ENCODE peak calls at places on chromosome X, in ten cellular contexts. One of them, this sample, is unnamed.

GRCh38 chrX:140794642-140795041 is 85.1 kb downstream of the LINC00632 start:
- DNase-seq in adipocyte: no peak
- DNase-seq in A673: no peak
- DNase-seq in NCI-H345: no peak
- DNase-seq in ELR: no peak
- DNase-seq in NCI-H1417: no peak
- DNase-seq in HCT116: no peak
- DNase-seq in psoas muscle: no peak
- DNase-seq in G401: no peak
- DNase-seq in T-helper 9 cell: no peak
- DNase-seq in this sample: no peak

GRCh38 chrX:14916017-14916674 is 42.9 kb downstream of the MOSPD2 start:
- DNase-seq in adipocyte: peak
- DNase-seq in A673: no peak
- DNase-seq in NCI-H345: no peak
- DNase-seq in ELR: peak
- DNase-seq in NCI-H1417: no peak
- DNase-seq in HCT116: no peak
- DNase-seq in psoas muscle: no peak
- DNase-seq in G401: no peak
- DNase-seq in T-helper 9 cell: no peak
- DNase-seq in this sample: no peak

GRCh38 chrX:106615041-106615440 is 3.3 kb downstream of the RADX start:
- DNase-seq in adipocyte: no peak
- DNase-seq in A673: no peak
- DNase-seq in NCI-H345: no peak
- DNase-seq in ELR: no peak
- DNase-seq in NCI-H1417: no peak
- DNase-seq in HCT116: no peak
- DNase-seq in psoas muscle: no peak
- DNase-seq in G401: no peak
- DNase-seq in T-helper 9 cell: no peak
- DNase-seq in this sample: no peak

GRCh38 chrX:79096339-79096638 is 48.2 kb upstream of the GPR174 start:
- DNase-seq in adipocyte: no peak
- DNase-seq in A673: no peak
- DNase-seq in NCI-H345: no peak
- DNase-seq in ELR: no peak
- DNase-seq in NCI-H1417: no peak
- DNase-seq in HCT116: no peak
- DNase-seq in psoas muscle: no peak
- DNase-seq in G401: no peak
- DNase-seq in T-helper 9 cell: no peak
- DNase-seq in this sample: no peak

GRCh38 chrX:23784487-23785301 is 1.7 kb downstream of the SAT1 start:
- DNase-seq in adipocyte: peak
- DNase-seq in A673: no peak
- DNase-seq in NCI-H345: no peak
- DNase-seq in ELR: peak
- DNase-seq in NCI-H1417: no peak
- DNase-seq in HCT116: no peak
- DNase-seq in psoas muscle: no peak
- DNase-seq in G401: no peak
- DNase-seq in T-helper 9 cell: no peak
- DNase-seq in this sample: no peak

GRCh38 chrX:108671526-108671925 is 64.8 kb downstream of the IRS4 start:
- DNase-seq in adipocyte: no peak
- DNase-seq in A673: no peak
- DNase-seq in NCI-H345: no peak
- DNase-seq in ELR: no peak
- DNase-seq in NCI-H1417: no peak
- DNase-seq in HCT116: no peak
- DNase-seq in psoas muscle: no peak
- DNase-seq in G401: no peak
- DNase-seq in T-helper 9 cell: no peak
- DNase-seq in this sample: no peak

GRCh38 chrX:54495814-54496516 is at the start of gene FGD1:
- DNase-seq in adipocyte: peak
- DNase-seq in A673: peak
- DNase-seq in NCI-H345: peak
- DNase-seq in ELR: peak
- DNase-seq in NCI-H1417: peak
- DNase-seq in HCT116: no peak
- DNase-seq in psoas muscle: peak
- DNase-seq in G401: peak
- DNase-seq in T-helper 9 cell: peak
- DNase-seq in this sample: no peak

GRCh38 chrX:109489174-109489573 is 7.3 kb upstream of the GUCY2F start:
- DNase-seq in adipocyte: no peak
- DNase-seq in A673: no peak
- DNase-seq in NCI-H345: no peak
- DNase-seq in ELR: no peak
- DNase-seq in NCI-H1417: no peak
- DNase-seq in HCT116: no peak
- DNase-seq in psoas muscle: no peak
- DNase-seq in G401: no peak
- DNase-seq in T-helper 9 cell: no peak
- DNase-seq in this sample: no peak

GRCh38 chrX:6021316-6022091 is 207.2 kb downstream of the NLGN4X start:
- DNase-seq in adipocyte: peak
- DNase-seq in A673: peak
- DNase-seq in NCI-H345: peak
- DNase-seq in ELR: no peak
- DNase-seq in NCI-H1417: peak
- DNase-seq in HCT116: no peak
- DNase-seq in psoas muscle: no peak
- DNase-seq in G401: peak
- DNase-seq in T-helper 9 cell: no peak
- DNase-seq in this sample: no peak

GRCh38 chrX:15856580-15856979 is 2.0 kb upstream of the AP1S2 start:
- DNase-seq in adipocyte: no peak
- DNase-seq in A673: no peak
- DNase-seq in NCI-H345: no peak
- DNase-seq in ELR: no peak
- DNase-seq in NCI-H1417: no peak
- DNase-seq in HCT116: no peak
- DNase-seq in psoas muscle: no peak
- DNase-seq in G401: peak
- DNase-seq in T-helper 9 cell: no peak
- DNase-seq in this sample: no peak

GRCh38 chrX:105552395-105552794 is 269.9 kb upstream of the NRK start:
- DNase-seq in adipocyte: peak
- DNase-seq in A673: no peak
- DNase-seq in NCI-H345: no peak
- DNase-seq in ELR: peak
- DNase-seq in NCI-H1417: no peak
- DNase-seq in HCT116: no peak
- DNase-seq in psoas muscle: no peak
- DNase-seq in G401: no peak
- DNase-seq in T-helper 9 cell: no peak
- DNase-seq in this sample: peak

GRCh38 chrX:23752740-23753435 is 9.8 kb upstream of the ACOT9 start:
- DNase-seq in adipocyte: peak
- DNase-seq in A673: no peak
- DNase-seq in NCI-H345: no peak
- DNase-seq in ELR: peak
- DNase-seq in NCI-H1417: no peak
- DNase-seq in HCT116: no peak
- DNase-seq in psoas muscle: no peak
- DNase-seq in G401: no peak
- DNase-seq in T-helper 9 cell: no peak
- DNase-seq in this sample: no peak

GRCh38 chrX:133350751-133351150 is 64.5 kb downstream of the GPC4 start:
- DNase-seq in adipocyte: peak
- DNase-seq in A673: peak
- DNase-seq in NCI-H345: no peak
- DNase-seq in ELR: no peak
- DNase-seq in NCI-H1417: no peak
- DNase-seq in HCT116: no peak
- DNase-seq in psoas muscle: peak
- DNase-seq in G401: no peak
- DNase-seq in T-helper 9 cell: no peak
- DNase-seq in this sample: no peak

GRCh38 chrX:129574214-129574613 is 34.2 kb downstream of the OCRL start:
- DNase-seq in adipocyte: no peak
- DNase-seq in A673: no peak
- DNase-seq in NCI-H345: no peak
- DNase-seq in ELR: no peak
- DNase-seq in NCI-H1417: no peak
- DNase-seq in HCT116: no peak
- DNase-seq in psoas muscle: no peak
- DNase-seq in G401: no peak
- DNase-seq in T-helper 9 cell: no peak
- DNase-seq in this sample: no peak

GRCh38 chrX:48569958-48570357 is 4.3 kb upstream of the RBM3 start:
- DNase-seq in adipocyte: no peak
- DNase-seq in A673: no peak
- DNase-seq in NCI-H345: no peak
- DNase-seq in ELR: peak
- DNase-seq in NCI-H1417: no peak
- DNase-seq in HCT116: no peak
- DNase-seq in psoas muscle: no peak
- DNase-seq in G401: no peak
- DNase-seq in T-helper 9 cell: no peak
- DNase-seq in this sample: no peak

GRCh38 chrX:29890004-29890403 is 325.4 kb upstream of the MAGEB2 start:
- DNase-seq in adipocyte: peak
- DNase-seq in A673: no peak
- DNase-seq in NCI-H345: no peak
- DNase-seq in ELR: peak
- DNase-seq in NCI-H1417: no peak
- DNase-seq in HCT116: no peak
- DNase-seq in psoas muscle: no peak
- DNase-seq in G401: no peak
- DNase-seq in T-helper 9 cell: no peak
- DNase-seq in this sample: no peak

GRCh38 chrX:40174594-40175415 is 77.0 kb upstream of the BCOR start:
- DNase-seq in adipocyte: peak
- DNase-seq in A673: peak
- DNase-seq in NCI-H345: peak
- DNase-seq in ELR: peak
- DNase-seq in NCI-H1417: peak
- DNase-seq in HCT116: no peak
- DNase-seq in psoas muscle: peak
- DNase-seq in G401: no peak
- DNase-seq in T-helper 9 cell: no peak
- DNase-seq in this sample: no peak

GRCh38 chrX:358651-359143 is 28.0 kb downstream of the PPP2R3B start:
- DNase-seq in adipocyte: no peak
- DNase-seq in A673: no peak
- DNase-seq in NCI-H345: no peak
- DNase-seq in ELR: no peak
- DNase-seq in NCI-H1417: no peak
- DNase-seq in HCT116: no peak
- DNase-seq in psoas muscle: no peak
- DNase-seq in G401: no peak
- DNase-seq in T-helper 9 cell: no peak
- DNase-seq in this sample: no peak

GRCh38 chrX:46838482-46838857 is 1.6 kb downstream of the RP2 start:
- DNase-seq in adipocyte: peak
- DNase-seq in A673: no peak
- DNase-seq in NCI-H345: no peak
- DNase-seq in ELR: peak
- DNase-seq in NCI-H1417: no peak
- DNase-seq in HCT116: no peak
- DNase-seq in psoas muscle: no peak
- DNase-seq in G401: no peak
- DNase-seq in T-helper 9 cell: no peak
- DNase-seq in this sample: no peak

GRCh38 chrX:42755820-42756219 is 22.1 kb downstream of the PPP1R2C start:
- DNase-seq in adipocyte: peak
- DNase-seq in A673: peak
- DNase-seq in NCI-H345: no peak
- DNase-seq in ELR: peak
- DNase-seq in NCI-H1417: no peak
- DNase-seq in HCT116: no peak
- DNase-seq in psoas muscle: peak
- DNase-seq in G401: no peak
- DNase-seq in T-helper 9 cell: no peak
- DNase-seq in this sample: no peak

GRCh38 chrX:84187501-84188319 is at the start of gene RPS6KA6:
- DNase-seq in adipocyte: peak
- DNase-seq in A673: no peak
- DNase-seq in NCI-H345: peak
- DNase-seq in ELR: peak
- DNase-seq in NCI-H1417: peak
- DNase-seq in HCT116: no peak
- DNase-seq in psoas muscle: peak
- DNase-seq in G401: peak
- DNase-seq in T-helper 9 cell: no peak
- DNase-seq in this sample: no peak

GRCh38 chrX:19064175-19064574 is 58.1 kb downstream of the ADGRG2 start:
- DNase-seq in adipocyte: no peak
- DNase-seq in A673: peak
- DNase-seq in NCI-H345: no peak
- DNase-seq in ELR: peak
- DNase-seq in NCI-H1417: no peak
- DNase-seq in HCT116: no peak
- DNase-seq in psoas muscle: no peak
- DNase-seq in G401: no peak
- DNase-seq in T-helper 9 cell: no peak
- DNase-seq in this sample: no peak

GRCh38 chrX:78123190-78123589 is 16.3 kb downstream of the TAF9B start:
- DNase-seq in adipocyte: no peak
- DNase-seq in A673: no peak
- DNase-seq in NCI-H345: no peak
- DNase-seq in ELR: peak
- DNase-seq in NCI-H1417: no peak
- DNase-seq in HCT116: no peak
- DNase-seq in psoas muscle: no peak
- DNase-seq in G401: no peak
- DNase-seq in T-helper 9 cell: no peak
- DNase-seq in this sample: peak

GRCh38 chrX:38368774-38369173 is 16.4 kb downstream of the OTC start:
- DNase-seq in adipocyte: no peak
- DNase-seq in A673: no peak
- DNase-seq in NCI-H345: no peak
- DNase-seq in ELR: no peak
- DNase-seq in NCI-H1417: no peak
- DNase-seq in HCT116: no peak
- DNase-seq in psoas muscle: no peak
- DNase-seq in G401: no peak
- DNase-seq in T-helper 9 cell: no peak
- DNase-seq in this sample: no peak

GRCh38 chrX:19579485-19579884 is 64.2 kb upstream of the MAP3K15 start:
- DNase-seq in adipocyte: peak
- DNase-seq in A673: no peak
- DNase-seq in NCI-H345: no peak
- DNase-seq in ELR: peak
- DNase-seq in NCI-H1417: no peak
- DNase-seq in HCT116: no peak
- DNase-seq in psoas muscle: no peak
- DNase-seq in G401: no peak
- DNase-seq in T-helper 9 cell: no peak
- DNase-seq in this sample: no peak

GRCh38 chrX:119885554-119886428 is 9.9 kb upstream of the AKAP14 start:
- DNase-seq in adipocyte: no peak
- DNase-seq in A673: peak
- DNase-seq in NCI-H345: no peak
- DNase-seq in ELR: peak
- DNase-seq in NCI-H1417: no peak
- DNase-seq in HCT116: no peak
- DNase-seq in psoas muscle: no peak
- DNase-seq in G401: no peak
- DNase-seq in T-helper 9 cell: no peak
- DNase-seq in this sample: no peak